ENCODE peak calls at places on chromosome 17, in ten cellular contexts. L is fibroblast of the aortic adventitia; E is HEK293T; U is WERI-Rb-1; J is GM18507; V is CD4-positive, alpha-beta T cell; M is hippocampal formation; Z is CD8-positive, alpha-beta T cell; P is mammary epithelial cell; H is HuH-7.5. Q is an unnamed sample.

GRCh38 chr17:7261377-7262191 is 694 bp downstream of the CLDN7 start:
- DNase-seq in L (no peak), E (no peak), U (no peak), J (no peak), V (no peak), M (no peak), Z (no peak), P (no peak), H (no peak), Q (no peak)

GRCh38 chr17:72030067-72030899 is 90.5 kb upstream of the SOX9 start:
- DNase-seq in L (peak; percentile 28), E (peak; percentile 68), U (peak; percentile 9), J (peak; percentile 30), V (no peak), M (peak; percentile 42), Z (no peak), P (peak; percentile 53), H (no peak), Q (peak; percentile 56)

GRCh38 chr17:80220709-80221215 is 535 bp downstream of the SLC26A11 start:
- DNase-seq in L (peak; percentile 22), E (peak; percentile 57), U (peak; percentile 45), J (no peak), V (peak; percentile 4), M (no peak), Z (no peak), P (no peak), H (peak; percentile 52), Q (no peak)

GRCh38 chr17:78240839-78241238 is 9.4 kb downstream of the TMEM235 start:
- DNase-seq in L (no peak), E (no peak), U (no peak), J (no peak), V (no peak), M (no peak), Z (no peak), P (no peak), H (no peak), Q (no peak)

GRCh38 chr17:7992516-7992915 is 9.9 kb upstream of the GUCY2D start:
- DNase-seq in L (peak; percentile 50), E (no peak), U (no peak), J (no peak), V (no peak), M (no peak), Z (no peak), P (peak; percentile 99), H (no peak), Q (no peak)

GRCh38 chr17:47145351-47145750 is 43.7 kb downstream of the CDC27 start:
- DNase-seq in L (no peak), E (no peak), U (no peak), J (no peak), V (no peak), M (no peak), Z (no peak), P (no peak), H (no peak), Q (no peak)

GRCh38 chr17:39979865-39980401 is 674 bp upstream of the PSMD3 start:
- DNase-seq in L (no peak), E (no peak), U (peak; percentile 78), J (no peak), V (no peak), M (no peak), Z (no peak), P (peak; percentile 21), H (no peak), Q (peak; percentile 23)

GRCh38 chr17:2780256-2780655 is 16.0 kb upstream of the RAP1GAP2 start:
- DNase-seq in L (no peak), E (no peak), U (no peak), J (no peak), V (no peak), M (no peak), Z (no peak), P (no peak), H (no peak), Q (no peak)

GRCh38 chr17:73533801-73534574 is 110.3 kb downstream of the SDK2 start:
- DNase-seq in L (no peak), E (no peak), U (no peak), J (no peak), V (no peak), M (no peak), Z (no peak), P (no peak), H (no peak), Q (no peak)

Q was measured in SHP77.